ENCODE peak calls at places on chromosomes 3 and 15, in four cellular contexts. One of them, this sample, is unnamed.

GRCh38 chr15:100849021-100849831 is 30.4 kb upstream of the ALDH1A3 start:
- DNase-seq in activated CD4-positive, alpha-beta T cell treated with anti-CD3 and anti-CD28 coated beads, Interleukin-2, amount 50 U/mL, for 48 hours: peak
- DNase-seq in GM23248: peak
- DNase-seq in stomach: peak
- DNase-seq in this sample: no peak

GRCh38 chr3:124845406-124845805 is 41.8 kb downstream of the ITGB5 start:
- DNase-seq in activated CD4-positive, alpha-beta T cell treated with anti-CD3 and anti-CD28 coated beads, Interleukin-2, amount 50 U/mL, for 48 hours: no peak
- DNase-seq in GM23248: peak
- DNase-seq in stomach: peak
- DNase-seq in this sample: peak

GRCh38 chr3:45137656-45138181 is 8.5 kb downstream of the CDCP1 start:
- DNase-seq in activated CD4-positive, alpha-beta T cell treated with anti-CD3 and anti-CD28 coated beads, Interleukin-2, amount 50 U/mL, for 48 hours: no peak
- DNase-seq in GM23248: peak
- DNase-seq in stomach: no peak
- DNase-seq in this sample: no peak

GRCh38 chr3:133469140-133469731 is 69.4 kb downstream of the BFSP2 start:
- DNase-seq in activated CD4-positive, alpha-beta T cell treated with anti-CD3 and anti-CD28 coated beads, Interleukin-2, amount 50 U/mL, for 48 hours: no peak
- DNase-seq in GM23248: peak
- DNase-seq in stomach: no peak
- DNase-seq in this sample: peak

GRCh38 chr3:127726894-127727293 is 54.1 kb downstream of the ABTB1 start:
- DNase-seq in activated CD4-positive, alpha-beta T cell treated with anti-CD3 and anti-CD28 coated beads, Interleukin-2, amount 50 U/mL, for 48 hours: no peak
- DNase-seq in GM23248: no peak
- DNase-seq in stomach: no peak
- DNase-seq in this sample: no peak

GRCh38 chr3:149534671-149535394 is 60.3 kb downstream of the TM4SF4 start:
- DNase-seq in activated CD4-positive, alpha-beta T cell treated with anti-CD3 and anti-CD28 coated beads, Interleukin-2, amount 50 U/mL, for 48 hours: no peak
- DNase-seq in GM23248: peak
- DNase-seq in stomach: no peak
- DNase-seq in this sample: no peak

GRCh38 chr15:33587773-33588172 is 277.0 kb downstream of the RYR3 start:
- DNase-seq in activated CD4-positive, alpha-beta T cell treated with anti-CD3 and anti-CD28 coated beads, Interleukin-2, amount 50 U/mL, for 48 hours: no peak
- DNase-seq in GM23248: peak
- DNase-seq in stomach: no peak
- DNase-seq in this sample: no peak

GRCh38 chr3:9163289-9163688 is 86.2 kb downstream of the SRGAP3 start:
- DNase-seq in activated CD4-positive, alpha-beta T cell treated with anti-CD3 and anti-CD28 coated beads, Interleukin-2, amount 50 U/mL, for 48 hours: no peak
- DNase-seq in GM23248: no peak
- DNase-seq in stomach: no peak
- DNase-seq in this sample: no peak

GRCh38 chr3:62167566-62168262 is 205.6 kb downstream of the FEZF2 start:
- DNase-seq in activated CD4-positive, alpha-beta T cell treated with anti-CD3 and anti-CD28 coated beads, Interleukin-2, amount 50 U/mL, for 48 hours: no peak
- DNase-seq in GM23248: peak
- DNase-seq in stomach: no peak
- DNase-seq in this sample: no peak

GRCh38 chr15:22873841-22874240 is 35.4 kb downstream of the NIPA2 start:
- DNase-seq in activated CD4-positive, alpha-beta T cell treated with anti-CD3 and anti-CD28 coated beads, Interleukin-2, amount 50 U/mL, for 48 hours: no peak
- DNase-seq in GM23248: no peak
- DNase-seq in stomach: no peak
- DNase-seq in this sample: no peak

GRCh38 chr15:66835558-66835878 is 133.5 kb downstream of the SMAD6 start:
- DNase-seq in activated CD4-positive, alpha-beta T cell treated with anti-CD3 and anti-CD28 coated beads, Interleukin-2, amount 50 U/mL, for 48 hours: no peak
- DNase-seq in GM23248: peak
- DNase-seq in stomach: no peak
- DNase-seq in this sample: no peak

GRCh38 chr3:169659096-169659521 is 4.4 kb downstream of the MECOM start:
- DNase-seq in activated CD4-positive, alpha-beta T cell treated with anti-CD3 and anti-CD28 coated beads, Interleukin-2, amount 50 U/mL, for 48 hours: no peak
- DNase-seq in GM23248: no peak
- DNase-seq in stomach: peak
- DNase-seq in this sample: no peak

GRCh38 chr3:31670722-31671121 is 138.0 kb downstream of the STT3B start:
- DNase-seq in activated CD4-positive, alpha-beta T cell treated with anti-CD3 and anti-CD28 coated beads, Interleukin-2, amount 50 U/mL, for 48 hours: no peak
- DNase-seq in GM23248: no peak
- DNase-seq in stomach: no peak
- DNase-seq in this sample: no peak

GRCh38 chr15:35540031-35540430 is 5.9 kb downstream of the DPH6 start:
- DNase-seq in activated CD4-positive, alpha-beta T cell treated with anti-CD3 and anti-CD28 coated beads, Interleukin-2, amount 50 U/mL, for 48 hours: no peak
- DNase-seq in GM23248: no peak
- DNase-seq in stomach: no peak
- DNase-seq in this sample: no peak

GRCh38 chr15:63391669-63392354 is 10.2 kb upstream of the CA12 start:
- DNase-seq in activated CD4-positive, alpha-beta T cell treated with anti-CD3 and anti-CD28 coated beads, Interleukin-2, amount 50 U/mL, for 48 hours: no peak
- DNase-seq in GM23248: no peak
- DNase-seq in stomach: no peak
- DNase-seq in this sample: no peak

GRCh38 chr3:133925960-133926735 is 30.5 kb upstream of the RAB6B start:
- DNase-seq in activated CD4-positive, alpha-beta T cell treated with anti-CD3 and anti-CD28 coated beads, Interleukin-2, amount 50 U/mL, for 48 hours: no peak
- DNase-seq in GM23248: no peak
- DNase-seq in stomach: no peak
- DNase-seq in this sample: no peak

GRCh38 chr3:157523814-157524213 is 20.6 kb upstream of the VEPH1 start:
- DNase-seq in activated CD4-positive, alpha-beta T cell treated with anti-CD3 and anti-CD28 coated beads, Interleukin-2, amount 50 U/mL, for 48 hours: no peak
- DNase-seq in GM23248: no peak
- DNase-seq in stomach: no peak
- DNase-seq in this sample: no peak

GRCh38 chr15:101188517-101189340 is 63.1 kb downstream of the CHSY1 start:
- DNase-seq in activated CD4-positive, alpha-beta T cell treated with anti-CD3 and anti-CD28 coated beads, Interleukin-2, amount 50 U/mL, for 48 hours: no peak
- DNase-seq in GM23248: peak
- DNase-seq in stomach: peak
- DNase-seq in this sample: no peak

GRCh38 chr15:93973287-93973686 is 258.1 kb upstream of the MCTP2 start:
- DNase-seq in activated CD4-positive, alpha-beta T cell treated with anti-CD3 and anti-CD28 coated beads, Interleukin-2, amount 50 U/mL, for 48 hours: no peak
- DNase-seq in GM23248: no peak
- DNase-seq in stomach: no peak
- DNase-seq in this sample: peak

This sample was measured in gastrocnemius medialis.